ENCODE peak calls at places on chromosomes 11 and 22, in ten cellular contexts. U is ovary; J is CD8-positive, alpha-beta T cell; R is RWPE1; W is heart left ventricle; Y is astrocyte of the spinal cord; K is fibroblast of lung; N is sigmoid colon; T is endothelial cell; X is activated CD8-positive, alpha-beta T cell treated with anti-CD3 and anti-CD28 coated beads for 36 hours. S is an unnamed sample.

GRCh38 chr11:42407379-42407778 is 904.4 kb upstream of the API5 start:
- DNase-seq in U (no peak), J (no peak), R (no peak), W (no peak), Y (no peak), K (peak; percentile 27), N (no peak), T (peak; percentile 68), X (no peak), S (no peak)

GRCh38 chr11:8739309-8739793 is 56.8 kb downstream of the RPL27A start:
- DNase-seq in U (no peak), J (no peak), R (no peak), W (no peak), Y (no peak), K (no peak), N (peak; percentile 61), T (no peak), X (no peak), S (peak; percentile 46)

GRCh38 chr11:79068356-79068755 is 372.5 kb downstream of the TENM4 start:
- DNase-seq in U (no peak), J (no peak), R (no peak), W (no peak), Y (no peak), K (no peak), N (no peak), T (no peak), X (no peak), S (no peak)

GRCh38 chr11:102384419-102385052 is 37.5 kb downstream of the BIRC2 start:
- DNase-seq in U (peak; percentile 38), J (no peak), R (no peak), W (peak; percentile 76), Y (no peak), K (no peak), N (no peak), T (no peak), X (no peak), S (no peak)

GRCh38 chr11:106956887-106957505 is 61.3 kb downstream of the GUCY1A2 start:
- DNase-seq in U (no peak), J (no peak), R (no peak), W (no peak), Y (no peak), K (no peak), N (no peak), T (no peak), X (no peak), S (no peak)

GRCh38 chr11:11268706-11269105 is 84.3 kb downstream of the CSNK2A3 start:
- DNase-seq in U (no peak), J (no peak), R (no peak), W (no peak), Y (no peak), K (no peak), N (no peak), T (no peak), X (no peak), S (no peak)

GRCh38 chr22:37197451-37198289 is 9.6 kb upstream of the C1QTNF6 start:
- DNase-seq in U (peak; percentile 66), J (no peak), R (peak; percentile 92), W (peak; percentile 57), Y (peak; percentile 52), K (peak; percentile 89), N (peak; percentile 89), T (no peak), X (peak; percentile 39), S (peak; percentile 58)

GRCh38 chr22:35357883-35358621 is 22.8 kb upstream of the HMOX1 start:
- DNase-seq in U (no peak), J (no peak), R (peak; percentile 76), W (no peak), Y (peak; percentile 15), K (peak; percentile 69), N (no peak), T (no peak), X (no peak), S (no peak)

GRCh38 chr22:25406510-25407210 is 157.8 kb upstream of the GRK3 start:
- DNase-seq in U (no peak), J (no peak), R (no peak), W (peak; percentile 61), Y (no peak), K (no peak), N (peak; percentile 73), T (no peak), X (no peak), S (no peak)

GRCh38 chr11:73225851-73226250 is 7.8 kb downstream of the P2RY2 start:
- DNase-seq in U (no peak), J (no peak), R (no peak), W (no peak), Y (no peak), K (no peak), N (peak; percentile 32), T (no peak), X (no peak), S (no peak)

DNA sequence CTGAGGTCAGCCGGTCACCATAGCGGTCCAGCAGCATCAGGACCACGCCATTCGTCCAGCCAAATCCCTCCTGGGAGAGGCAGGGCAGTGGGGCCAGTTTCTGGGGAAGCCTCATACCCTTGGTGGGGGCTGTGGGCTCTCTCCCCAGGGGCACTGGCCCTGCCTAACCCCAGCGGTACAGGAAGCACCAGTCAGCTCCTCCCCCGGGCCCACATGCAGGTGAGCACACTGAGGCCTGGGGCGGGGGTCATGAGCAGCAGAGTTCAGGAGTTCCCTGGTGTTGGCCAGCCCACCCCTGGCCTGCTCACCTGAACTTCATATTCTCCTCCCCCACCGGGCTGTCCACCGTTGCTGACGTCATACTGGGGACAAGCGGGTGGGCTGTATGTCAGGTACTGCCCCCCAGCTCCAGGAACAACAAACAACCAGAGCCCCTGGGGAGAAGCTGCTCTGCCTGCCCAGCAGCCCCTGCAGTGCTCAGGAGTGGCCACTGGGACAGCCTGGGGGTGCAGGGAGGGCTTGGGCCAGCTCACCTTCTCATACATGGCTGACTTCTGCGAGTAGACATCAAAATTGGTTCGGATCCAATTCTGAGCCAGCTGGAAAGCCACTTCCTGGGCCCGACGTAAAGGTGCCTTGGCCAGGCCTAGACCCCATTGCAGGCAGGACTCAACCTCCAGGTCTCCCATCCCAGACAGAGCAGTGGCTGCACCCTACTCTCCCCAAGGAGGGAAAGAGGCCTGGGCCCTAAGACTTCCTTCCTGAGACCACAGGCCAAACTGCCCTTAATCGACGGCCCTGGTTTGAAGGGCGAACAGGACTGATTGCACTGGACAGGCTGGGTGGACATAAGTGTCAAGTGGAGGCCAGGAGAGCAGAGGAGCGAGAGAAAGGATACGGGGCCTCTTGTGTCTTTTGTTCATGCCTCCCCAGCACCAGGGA is 20.8 kb downstream of the TREH start:
- DNase-seq in U (no peak), J (no peak), R (peak; percentile 38), W (peak; percentile 44), Y (peak; percentile 25), K (peak; percentile 26), N (no peak), T (peak; percentile 25), X (peak; percentile 13), S (no peak)
- TF ChIP-seq CTCF in U (no peak), J (no peak), R (no peak), W (no peak), Y (peak; percentile 38), K (no peak), N (no peak), T (no peak), X (no peak), S (no peak)

DNA sequence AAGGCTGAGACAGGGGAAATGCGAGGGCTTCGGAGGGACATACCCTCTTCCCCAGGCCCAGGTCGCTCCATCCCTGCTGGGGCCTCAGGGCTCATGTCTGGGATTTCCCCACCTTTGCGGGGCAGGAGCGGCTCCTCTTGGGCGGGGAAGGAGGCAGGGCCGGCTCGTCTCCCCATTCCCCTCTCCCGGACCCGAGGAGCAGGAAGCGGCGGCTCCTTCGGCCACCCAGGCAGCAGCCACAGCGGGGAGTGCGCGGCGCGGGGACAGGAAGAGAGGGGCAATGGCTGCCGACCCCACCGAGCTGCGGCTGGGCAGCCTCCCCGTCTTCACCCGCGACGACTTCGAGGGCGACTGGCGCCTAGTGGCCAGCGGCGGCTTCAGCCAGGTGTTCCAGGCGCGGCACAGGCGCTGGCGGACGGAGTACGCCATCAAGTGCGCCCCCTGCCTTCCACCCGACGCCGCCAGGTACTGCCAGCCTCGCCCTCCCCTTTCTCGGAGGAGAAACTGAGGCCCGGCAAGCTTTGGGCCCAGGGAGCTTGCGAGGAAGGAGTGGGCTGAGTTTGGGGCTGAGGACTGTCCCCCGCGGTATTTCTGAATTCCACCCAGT is at the start of gene ANKK1:
- DNase-seq in U (no peak), J (no peak), R (no peak), W (no peak), Y (no peak), K (no peak), N (no peak), T (peak; percentile 37), X (no peak), S (peak; percentile 52)
- TF ChIP-seq CTCF in U (no peak), J (no peak), R (no peak), W (peak; percentile 21), Y (peak; percentile 32), K (peak; percentile 12), N (no peak), T (no peak), X (no peak), S (peak; percentile 46)

DNA sequence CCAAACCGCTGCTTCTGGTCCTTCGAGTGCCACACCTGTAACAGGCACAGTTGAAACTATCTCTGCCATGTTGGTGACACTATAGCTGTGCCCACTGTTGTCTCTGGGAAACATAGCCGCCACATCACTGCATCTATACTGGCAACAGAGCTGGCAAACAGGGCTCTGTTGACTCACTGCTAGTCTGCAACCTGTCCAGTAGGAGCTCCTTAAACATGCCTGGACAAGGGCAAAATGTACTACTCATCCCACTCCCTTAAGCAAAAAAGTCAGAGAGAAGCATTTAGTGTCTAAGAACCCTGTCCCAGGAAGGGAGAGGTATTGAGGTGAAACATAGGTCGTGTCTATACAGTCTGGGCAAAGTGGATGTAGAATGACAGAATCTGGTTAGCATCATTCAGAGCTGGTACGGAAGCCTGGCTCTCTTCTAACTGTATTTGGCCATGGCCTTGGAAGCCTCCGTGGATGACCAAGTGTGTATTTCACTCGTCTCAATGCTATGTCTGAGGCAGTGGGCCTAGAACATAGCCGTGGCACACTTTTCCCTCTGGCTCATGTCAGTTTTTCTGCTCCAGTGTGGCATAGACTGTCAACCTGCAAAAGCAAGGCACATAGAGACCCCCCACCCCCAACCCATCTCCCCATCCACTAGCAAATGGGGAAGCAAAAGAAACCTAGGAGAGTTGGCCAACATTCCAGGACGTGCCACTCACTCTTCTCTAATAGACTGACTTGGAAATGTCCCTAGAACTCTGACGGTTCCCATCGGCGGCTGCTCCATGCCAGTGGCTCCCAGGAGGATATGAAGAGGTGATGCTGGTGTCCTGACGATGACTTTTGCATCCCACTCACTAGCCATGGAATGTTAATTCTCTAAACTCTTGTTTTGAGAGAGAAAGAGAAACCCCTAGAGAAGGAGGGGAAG is 21.4 kb upstream of the PISD start:
- DNase-seq in U (no peak), J (no peak), R (peak; percentile 78), W (no peak), Y (no peak), K (no peak), N (peak; percentile 58), T (no peak), X (no peak), S (no peak)
- TF ChIP-seq CTCF in U (no peak), J (no peak), R (no peak), W (no peak), Y (no peak), K (no peak), N (no peak), T (no peak), X (no peak), S (no peak)

DNA sequence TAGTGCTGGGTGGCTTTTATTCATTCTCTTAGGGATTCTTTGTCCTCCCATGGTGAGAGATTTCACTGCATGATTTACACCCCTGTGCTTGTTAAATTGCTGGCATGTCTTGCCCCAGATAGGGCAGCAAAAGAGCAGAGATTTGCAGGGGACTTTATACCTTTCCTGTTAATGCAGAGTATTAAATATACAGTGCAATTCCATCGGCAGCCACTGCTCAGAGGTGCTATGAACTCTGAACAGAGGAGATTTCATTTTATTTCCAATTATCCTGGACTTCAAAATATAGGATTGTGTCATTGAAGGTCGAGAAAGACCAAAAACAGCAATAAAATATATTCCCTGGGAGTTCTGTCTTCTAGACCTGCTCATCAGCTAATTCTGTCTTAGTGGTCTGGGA is 263.4 kb upstream of the NCAM1 start:
- DNase-seq in U (no peak), J (no peak), R (no peak), W (no peak), Y (no peak), K (no peak), N (no peak), T (no peak), X (no peak), S (no peak)
- TF ChIP-seq CTCF in U (no peak), J (no peak), R (no peak), W (no peak), Y (no peak), K (no peak), N (no peak), T (peak; percentile 46), X (no peak), S (no peak)

S was measured in body of pancreas.